ENCODE peak calls at places on chromosomes 2 and 18, in four cellular contexts. G is HL-60, X is suprapubic skin, O is K562. E is an unnamed sample.

GRCh38 chr18:55014095-55014494 is 54.8 kb upstream of the CCDC68 start:
- DNase-seq in G (no peak), O (no peak), X (no peak), E (no peak)

GRCh38 chr2:237680702-237681478 is 53.5 kb downstream of the LRRFIP1 start:
- DNase-seq in G (no peak), O (no peak), X (no peak), E (no peak)

GRCh38 chr2:220134756-220135534 is 507.5 kb downstream of the SLC4A3 start:
- DNase-seq in X (no peak), O (no peak), G (no peak), E (no peak)

GRCh38 chr18:36329684-36330434 is 32.3 kb downstream of the FHOD3 start:
- DNase-seq in X (no peak), O (no peak), G (no peak), E (peak)

GRCh38 chr2:12709207-12709522 is 7.6 kb upstream of the TRIB2 start:
- DNase-seq in X (no peak), G (no peak), O (no peak), E (no peak)

GRCh38 chr2:18626256-18626668 is 36.9 kb upstream of the NT5C1B start:
- DNase-seq in G (no peak), X (no peak), O (no peak), E (no peak)

GRCh38 chr2:9638532-9638931 is 7.7 kb upstream of the YWHAQ start:
- DNase-seq in X (peak), G (no peak), O (peak), E (no peak)

GRCh38 chr18:72107647-72108046 is 436.5 kb downstream of the CBLN2 start:
- DNase-seq in X (no peak), G (no peak), O (no peak), E (no peak)

GRCh38 chr18:55302337-55302833 is 285.6 kb downstream of the TCF4 start:
- DNase-seq in O (no peak), G (no peak), X (no peak), E (no peak)

GRCh38 chr2:101706819-101707177 is 9.3 kb downstream of the MAP4K4 start:
- DNase-seq in G (no peak), O (no peak), X (no peak), E (no peak)

GRCh38 chr2:217942731-217943335 is 60.0 kb downstream of the TNS1 start:
- DNase-seq in O (no peak), G (no peak), X (no peak), E (no peak)

GRCh38 chr18:22858121-22858520 is 75.0 kb upstream of the RBBP8 start:
- DNase-seq in G (no peak), X (no peak), O (no peak), E (no peak)

GRCh38 chr2:161570424-161571050 is 53.7 kb upstream of the SLC4A10 start:
- DNase-seq in G (no peak), O (no peak), X (no peak), E (no peak)

GRCh38 chr2:82282111-82282882 is 1977.7 kb upstream of the LRRTM1 start:
- DNase-seq in O (no peak), G (no peak), X (no peak), E (no peak)

GRCh38 chr2:201546576-201546975 is 95.0 kb downstream of the STRADB start:
- DNase-seq in G (no peak), X (no peak), O (no peak), E (no peak)

GRCh38 chr18:55401638-55402191 is 186.3 kb downstream of the TCF4 start:
- DNase-seq in O (no peak), X (no peak), G (no peak), E (no peak)

GRCh38 chr2:4992226-4992625 is 700.0 kb upstream of the SOX11 start:
- DNase-seq in G (no peak), X (no peak), O (no peak), E (no peak)

GRCh38 chr18:8654482-8655451 is 45.5 kb downstream of the RAB12 start:
- DNase-seq in X (no peak), G (no peak), O (peak), E (no peak)

GRCh38 chr18:66124394-66124793 is 373.6 kb downstream of the CDH7 start:
- DNase-seq in O (no peak), G (no peak), X (no peak), E (no peak)

DNA sequence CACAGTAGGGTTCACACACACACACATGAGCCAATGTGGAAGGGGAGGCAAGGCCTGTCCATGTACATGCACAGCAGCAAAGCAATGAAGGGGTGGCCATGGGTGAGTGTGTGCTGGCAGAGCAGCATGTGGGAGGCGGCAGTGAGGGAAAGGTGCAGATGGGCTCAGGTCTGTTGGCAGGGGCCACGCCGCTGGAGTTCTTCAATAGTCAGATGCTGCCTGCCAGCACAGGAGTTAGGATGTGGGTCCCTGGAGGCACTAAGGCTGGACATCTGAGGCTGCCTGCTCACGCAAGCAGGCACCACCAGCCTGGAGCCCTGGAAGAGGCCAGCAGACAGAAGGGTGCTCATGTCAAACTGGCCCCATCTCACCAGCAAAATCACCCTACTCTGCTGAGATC is 1304.9 kb downstream of the DSC3 start:
- DNase-seq in X (no peak), G (no peak), O (no peak), E (no peak)
- TF ChIP-seq CTCF in X (no peak), G (no peak), O (no peak), E (no peak)

GRCh38 chr2:43041167-43041566 is 185.2 kb downstream of the ZFP36L2 start:
- DNase-seq in X (no peak), O (peak), G (no peak), E (no peak)

GRCh38 chr2:43040084-43040854 is 186.1 kb downstream of the ZFP36L2 start:
- DNase-seq in X (no peak), G (no peak), O (peak), E (no peak)

GRCh38 chr2:43039376-43040080 is 186.9 kb downstream of the ZFP36L2 start:
- DNase-seq in O (no peak), G (no peak), X (no peak), E (no peak)

GRCh38 chr2:43043471-43043870 is 182.9 kb downstream of the ZFP36L2 start:
- DNase-seq in X (no peak), G (no peak), O (no peak), E (no peak)

DNA sequence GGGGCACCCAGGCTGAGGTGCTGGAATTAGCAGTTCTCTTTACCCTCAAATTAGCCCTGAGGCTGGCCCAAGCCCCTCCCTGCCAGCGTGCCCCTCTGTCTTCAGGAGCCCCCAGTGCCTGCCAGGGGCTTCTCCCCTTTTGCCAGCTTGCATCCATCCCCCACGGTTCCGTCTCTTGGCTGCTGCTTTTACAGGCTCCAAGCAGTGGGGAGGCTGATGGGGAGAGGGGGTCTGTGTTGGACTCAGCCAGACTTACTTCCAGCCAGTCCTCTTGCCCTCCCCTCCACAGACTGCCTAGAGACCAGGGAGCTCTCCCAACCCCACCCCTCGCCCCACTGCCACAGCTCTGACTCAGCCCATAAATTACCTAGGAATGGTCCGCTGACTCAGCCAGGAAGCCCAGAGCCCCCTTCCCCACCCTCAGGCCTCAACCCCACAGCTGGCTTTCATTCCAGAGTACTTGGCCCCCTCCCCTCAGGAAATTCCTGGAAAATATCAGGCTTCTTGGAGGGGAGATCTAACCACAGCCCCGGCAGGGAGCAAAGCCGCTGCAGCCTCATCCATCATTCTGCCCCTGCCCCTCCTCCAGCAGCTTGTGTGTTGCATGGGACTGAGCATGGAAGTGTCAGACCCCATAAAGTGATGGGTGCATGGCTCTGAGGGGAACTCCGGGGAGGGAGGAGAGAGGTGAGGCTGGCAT is 184.6 kb downstream of the ZFP36L2 start:
- DNase-seq in X (no peak), O (peak), G (no peak), E (no peak)
- TF ChIP-seq POLR2AphosphoS5 in X (no peak), O (no peak), G (no peak), E (no peak)

DNA sequence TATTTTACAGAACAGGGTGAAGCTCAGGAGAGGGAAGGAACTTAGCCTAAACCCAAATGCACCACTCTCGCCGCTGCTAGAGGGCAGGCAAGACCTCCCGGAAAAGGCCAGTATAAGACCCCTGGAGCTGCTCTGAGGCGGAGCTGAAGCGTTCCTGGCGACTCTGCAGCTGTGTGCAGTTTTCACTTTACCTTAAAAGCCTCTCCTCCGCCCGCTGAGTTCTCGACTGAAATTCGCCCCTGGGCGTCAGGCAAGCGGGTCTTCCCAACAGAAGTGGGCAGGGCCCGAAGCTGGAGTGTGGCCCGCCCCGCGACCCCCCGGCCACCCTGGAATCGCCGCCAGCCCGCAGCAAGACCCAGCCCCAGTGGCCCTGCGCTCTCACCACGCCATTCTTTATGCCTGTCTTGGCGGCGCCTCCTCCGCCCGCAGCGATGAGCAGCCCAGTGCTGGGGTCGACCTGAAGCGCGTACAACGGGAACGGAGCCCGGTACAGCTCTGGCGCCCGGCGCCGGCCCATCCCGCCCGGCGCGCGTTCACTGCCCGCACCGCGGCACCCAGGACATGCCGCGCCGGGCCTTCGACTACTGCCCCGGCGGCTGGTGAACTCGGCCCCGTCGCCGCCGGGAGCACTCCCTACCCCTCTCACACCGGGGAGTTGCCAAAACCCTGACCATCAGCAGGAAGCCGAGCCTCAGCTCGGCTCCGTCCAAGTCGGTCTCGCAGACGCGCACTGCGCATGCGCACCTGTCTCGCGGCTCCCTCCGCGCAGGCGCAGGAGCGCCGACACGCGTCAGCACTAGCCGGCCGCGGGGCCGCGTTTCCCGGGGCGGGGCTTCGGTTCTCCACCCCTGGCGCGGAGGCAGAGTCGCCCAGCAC is at the start of gene PREB:
- DNase-seq in G (peak), X (peak), O (peak), E (no peak)
- TF ChIP-seq CTCF in G (peak), X (no peak), O (peak), E (peak)

GRCh38 chr18:58541137-58541788 is 87.6 kb downstream of the ALPK2 start:
- DNase-seq in G (no peak), O (peak), X (no peak), E (no peak)
- TF ChIP-seq POLR2AphosphoS5 in G (no peak), O (no peak), X (no peak), E (no peak)

GRCh38 chr2:172710584-172711024 is 25.0 kb upstream of the RAPGEF4 start:
- DNase-seq in G (no peak), X (no peak), O (peak), E (no peak)
- TF ChIP-seq CTCF in G (peak), X (peak), O (peak), E (peak)